ENCODE peak calls at places on chromosomes 16 and 17, in nine cellular contexts. R, I, D, K, S, H, Y, M and T are unnamed samples. For H3K4me1, the result is how much of the 10 kb centered on the place peaks cover.

GRCh38 chr17:80931421-80932265 is 60.0 kb upstream of the CHMP6 start:
- DNase-seq in M (no peak), D (no peak), R (no peak), H (peak), Y (no peak), I (no peak), S (peak), K (no peak), T (no peak)

GRCh38 chr16:48462146-48462740 is 77.0 kb upstream of the SIAH1 start:
- DNase-seq in S (no peak), M (no peak), K (no peak), Y (no peak), H (no peak), D (peak), R (no peak), I (no peak), T (no peak)

GRCh38 chr16:85650864-85651811 is 37.6 kb downstream of the GINS2 start:
- DNase-seq in D (no peak), R (no peak), Y (no peak), M (no peak), H (no peak), S (peak), K (peak), I (peak), T (peak)

GRCh38 chr17:47267354-47267828 is 13.8 kb downstream of the ITGB3 start:
- DNase-seq in Y (no peak), D (no peak), K (no peak), R (no peak), I (no peak), S (no peak), M (peak), H (peak), T (no peak)

GRCh38 chr16:11211977-11212818 is 43.8 kb downstream of the SOCS1 start:
- DNase-seq in I (no peak), H (no peak), M (no peak), S (no peak), Y (no peak), R (no peak), K (no peak), D (no peak), T (no peak)

GRCh38 chr16:12801511-12802042 is 2.1 kb downstream of the CPPED1 start:
- DNase-seq in R (peak), Y (no peak), I (no peak), K (no peak), H (peak), D (no peak), S (no peak), M (peak), T (peak)

GRCh38 chr17:18004345-18004744 is 31.7 kb downstream of the DRC3 start:
- DNase-seq in K (no peak), S (no peak), R (no peak), H (peak), I (no peak), M (no peak), D (no peak), Y (no peak), T (no peak)

GRCh38 chr16:89170346-89171215 is 967 bp upstream of the CDH15 start:
- DNase-seq in K (peak), Y (no peak), I (no peak), S (peak), M (no peak), H (no peak), R (no peak), D (no peak), T (peak)

GRCh38 chr16:59385953-59386352 is 651.8 kb upstream of the GOT2 start:
- DNase-seq in S (no peak), M (no peak), I (no peak), Y (no peak), R (no peak), H (peak), D (no peak), K (no peak), T (peak)

GRCh38 chr16:57938936-57939871 is 31.7 kb downstream of the CNGB1 start:
- DNase-seq in S (no peak), D (peak), H (peak), Y (no peak), K (peak), R (no peak), M (peak), I (peak), T (no peak)

GRCh38 chr17:3977387-3977786 is 13.2 kb upstream of the ATP2A3 start:
- DNase-seq in D (no peak), M (no peak), S (peak), R (no peak), K (no peak), H (no peak), Y (no peak), I (no peak), T (no peak)

GRCh38 chr16:3292604-3293003 is 9.3 kb downstream of the ZNF263 start:
- DNase-seq in H (peak), D (no peak), S (no peak), Y (no peak), K (no peak), R (no peak), M (no peak), I (no peak), T (no peak)

GRCh38 chr16:30923554-30924085 is at the start of gene FBXL19:
- DNase-seq in H (no peak), Y (no peak), M (no peak), S (peak), K (no peak), R (no peak), I (peak), D (no peak), T (peak)

GRCh38 chr17:19411641-19412040 is 609 bp downstream of the RNF112 start:
- DNase-seq in M (no peak), K (no peak), I (no peak), R (no peak), D (no peak), Y (no peak), S (no peak), H (no peak), T (no peak)

GRCh38 chr16:700684-701584 is 4.7 kb downstream of the FBXL16 start:
- DNase-seq in I (no peak), S (no peak), H (no peak), R (peak), D (no peak), K (no peak), Y (no peak), M (no peak), T (no peak)

GRCh38 chr17:74149597-74150427 is 53.7 kb upstream of the RPL38 start:
- DNase-seq in R (no peak), I (no peak), S (no peak), Y (peak), H (no peak), K (no peak), M (no peak), D (no peak), T (no peak)

GRCh38 chr17:38982858-38983746 is 15.9 kb upstream of the FBXO47 start:
- DNase-seq in I (peak), K (peak), R (peak), H (peak), D (peak), Y (no peak), M (peak), S (no peak), T (no peak)

GRCh38 chr16:29675811-29676643 is 3.0 kb upstream of the QPRT start:
- DNase-seq in Y (no peak), H (peak), M (peak), R (peak), I (no peak), K (no peak), S (no peak), D (peak), T (no peak)

GRCh38 chr16:53098526-53099317 is 43.9 kb downstream of the CHD9 start:
- DNase-seq in R (peak), H (peak), M (peak), I (peak), D (peak), S (peak), Y (peak), K (peak), T (peak)

GRCh38 chr16:57694556-57695377 is at the start of gene DRC7:
- DNase-seq in R (peak), D (peak), Y (no peak), M (peak), I (no peak), S (peak), H (peak), K (peak), T (peak)

GRCh38 chr16:69253796-69254426 is 57.2 kb upstream of the VPS4A start:
- DNase-seq in M (no peak), R (no peak), K (no peak), Y (no peak), S (no peak), H (no peak), I (peak), D (no peak), T (no peak)

GRCh38 chr17:81059026-81059425 is 24.1 kb downstream of the BAIAP2 start:
- DNase-seq in K (no peak), H (no peak), D (no peak), R (no peak), S (no peak), Y (no peak), I (no peak), M (no peak), T (no peak)

GRCh38 chr16:2429771-2430663 is 770 bp downstream of the CCNF start:
- DNase-seq in R (peak), S (no peak), D (peak), H (peak), K (no peak), Y (no peak), M (peak), I (no peak), T (no peak)

GRCh38 chr17:46995841-46996571 is 17.0 kb upstream of the RPRML start:
- DNase-seq in D (no peak), R (no peak), S (no peak), K (no peak), Y (no peak), M (no peak), H (peak), I (no peak), T (no peak)

GRCh38 chr17:69404398-69404797 is 10.1 kb upstream of the MAP2K6 start:
- DNase-seq in K (no peak), S (no peak), D (no peak), M (no peak), Y (no peak), H (peak), R (no peak), I (no peak), T (no peak)

GRCh38 chr17:80971704-80972304 is 19.8 kb upstream of the CHMP6 start:
- DNase-seq in M (no peak), I (no peak), Y (no peak), H (no peak), K (no peak), D (no peak), S (no peak), R (no peak), T (no peak)

GRCh38 chr17:75695830-75696271 is 25.4 kb upstream of the ITGB4 start:
- DNase-seq in I (no peak), D (no peak), Y (no peak), S (no peak), K (peak), M (no peak), H (no peak), R (no peak), T (no peak)

GRCh38 chr16:2773188-2773968 is 3.7 kb downstream of the ELOB start:
- DNase-seq in M (no peak), H (peak), D (no peak), S (no peak), Y (no peak), I (no peak), K (no peak), R (no peak), T (no peak)

GRCh38 chr16:66520406-66521194 is 29.3 kb downstream of the TK2 start:
- DNase-seq in Y (no peak), D (no peak), H (no peak), R (no peak), M (no peak), I (no peak), K (no peak), S (no peak), T (no peak)
- H3K4me1 ChIP-seq in Y (half or more), D (under half), H (under half), R (half or more), M (under half), I (under half), K (half or more), S (under half), T (half or more)

DNA sequence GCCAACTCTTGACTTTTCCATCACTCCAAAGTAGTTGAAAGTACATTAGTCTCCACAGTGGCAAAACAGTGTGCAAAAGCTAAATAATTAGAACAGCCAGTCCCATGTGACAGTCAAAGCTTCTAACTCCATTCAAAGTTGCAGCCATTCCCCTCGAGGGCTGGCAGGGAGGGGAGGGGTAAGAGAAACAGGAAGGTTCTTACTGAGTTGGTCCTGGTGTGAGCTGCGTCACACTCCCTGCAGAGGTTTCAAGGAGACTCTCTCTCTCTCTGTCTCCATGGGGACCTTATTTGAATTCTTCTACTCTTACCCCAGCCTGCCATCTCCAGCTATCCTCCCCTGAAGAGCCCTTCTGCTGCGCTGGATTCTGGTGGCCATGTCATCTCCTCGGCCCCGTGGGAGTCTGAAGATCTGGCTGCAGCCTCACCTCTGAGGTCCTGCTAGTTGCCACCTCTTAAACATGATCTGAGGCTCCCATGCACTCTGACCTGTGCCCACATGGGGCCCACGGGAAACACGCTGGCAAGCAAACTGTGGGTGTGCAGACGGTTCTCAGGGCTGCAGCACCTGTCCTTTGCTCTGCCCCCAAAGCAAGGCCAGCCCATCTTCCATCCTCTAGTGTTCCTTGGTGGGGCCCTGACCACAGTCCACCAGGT is 23.3 kb upstream of the STH start:
- DNase-seq in H (no peak), Y (no peak), D (no peak), I (no peak), M (no peak), K (no peak), S (no peak), R (no peak), T (no peak)
- H3K4me3 ChIP-seq in H (no peak), Y (no peak), D (no peak), I (no peak), M (no peak), K (no peak), S (no peak), R (no peak), T (no peak)

GRCh38 chr16:35463358-35463757 is 2003.9 kb downstream of the TP53TG3F start:
- DNase-seq in D (no peak), M (no peak), K (no peak), I (no peak), R (no peak), H (no peak), Y (no peak), S (no peak), T (no peak)
- TF ChIP-seq POLR2A in D (no peak), M (no peak), K (no peak), I (no peak), R (no peak), H (no peak), Y (no peak), S (no peak), T (no peak)

GRCh38 chr17:57606111-57606875 is 138.8 kb downstream of the CCDC182 start:
- DNase-seq in K (no peak), Y (peak), D (no peak), S (no peak), M (no peak), H (no peak), I (no peak), R (no peak), T (peak)

GRCh38 chr17:57603541-57603940 is 141.6 kb downstream of the CCDC182 start:
- DNase-seq in M (no peak), K (peak), Y (peak), S (no peak), I (no peak), D (no peak), H (no peak), R (no peak), T (peak)

GRCh38 chr17:57603978-57604377 is 141.1 kb downstream of the CCDC182 start:
- DNase-seq in K (peak), D (no peak), H (no peak), S (no peak), M (no peak), R (no peak), I (no peak), Y (peak), T (no peak)

GRCh38 chr17:57605734-57606105 is 139.4 kb downstream of the CCDC182 start:
- DNase-seq in R (no peak), Y (no peak), S (no peak), K (no peak), I (no peak), H (no peak), M (no peak), D (no peak), T (no peak)

DNA sequence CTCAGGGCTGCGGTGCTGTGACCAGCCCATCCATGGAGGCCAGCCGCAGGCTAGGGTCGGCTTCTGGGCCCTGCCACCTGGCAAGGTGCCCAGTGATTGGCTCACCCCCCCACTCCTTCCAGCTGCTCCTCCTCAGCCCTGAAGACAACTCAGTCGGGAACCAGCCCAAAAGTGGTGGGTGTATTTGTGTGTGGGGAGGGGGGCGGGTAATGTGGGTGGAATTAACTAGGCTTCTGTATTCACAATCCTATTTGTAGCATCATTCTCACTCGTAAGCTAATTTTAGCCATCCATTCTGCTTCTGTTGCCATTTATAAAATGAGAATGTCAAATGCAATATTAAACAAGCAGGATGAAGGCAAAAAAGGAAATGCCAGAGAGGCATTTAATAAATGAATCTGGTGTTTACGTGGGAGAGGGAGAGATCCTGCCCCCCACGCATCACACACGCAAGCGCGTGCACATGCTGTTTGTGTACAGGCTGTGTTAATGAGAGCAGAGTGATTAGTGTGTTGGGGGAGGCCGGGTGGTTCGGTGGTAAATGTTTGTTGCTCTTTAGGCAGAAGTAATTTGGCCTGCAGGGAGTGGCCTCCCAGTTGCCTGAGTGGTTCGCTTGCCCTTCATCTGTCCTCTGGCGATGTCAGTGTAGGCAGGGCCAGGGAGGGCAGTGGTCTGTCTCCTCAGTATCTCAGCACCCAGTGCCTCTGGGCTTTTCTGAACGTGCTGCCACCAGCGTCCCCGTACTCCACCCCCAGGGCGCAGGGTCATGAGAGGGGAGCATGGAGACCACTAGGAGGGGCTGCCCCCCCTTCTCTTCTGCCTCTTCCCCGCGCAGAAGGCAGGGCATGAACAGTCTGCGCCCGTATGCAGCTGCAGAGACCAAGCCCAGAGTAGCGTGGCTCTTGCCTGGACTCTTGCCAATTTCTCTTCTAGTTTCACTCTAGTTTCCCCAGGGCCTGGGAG is 140.0 kb downstream of the CCDC182 start:
- DNase-seq in I (peak), K (peak), M (no peak), D (no peak), R (no peak), H (peak), Y (peak), S (no peak), T (peak)
- H3K4me1 ChIP-seq in I (under half), K (under half), M (under half), D (under half), R (under half), H (under half), Y (under half), S (under half), T (half or more)

DNA sequence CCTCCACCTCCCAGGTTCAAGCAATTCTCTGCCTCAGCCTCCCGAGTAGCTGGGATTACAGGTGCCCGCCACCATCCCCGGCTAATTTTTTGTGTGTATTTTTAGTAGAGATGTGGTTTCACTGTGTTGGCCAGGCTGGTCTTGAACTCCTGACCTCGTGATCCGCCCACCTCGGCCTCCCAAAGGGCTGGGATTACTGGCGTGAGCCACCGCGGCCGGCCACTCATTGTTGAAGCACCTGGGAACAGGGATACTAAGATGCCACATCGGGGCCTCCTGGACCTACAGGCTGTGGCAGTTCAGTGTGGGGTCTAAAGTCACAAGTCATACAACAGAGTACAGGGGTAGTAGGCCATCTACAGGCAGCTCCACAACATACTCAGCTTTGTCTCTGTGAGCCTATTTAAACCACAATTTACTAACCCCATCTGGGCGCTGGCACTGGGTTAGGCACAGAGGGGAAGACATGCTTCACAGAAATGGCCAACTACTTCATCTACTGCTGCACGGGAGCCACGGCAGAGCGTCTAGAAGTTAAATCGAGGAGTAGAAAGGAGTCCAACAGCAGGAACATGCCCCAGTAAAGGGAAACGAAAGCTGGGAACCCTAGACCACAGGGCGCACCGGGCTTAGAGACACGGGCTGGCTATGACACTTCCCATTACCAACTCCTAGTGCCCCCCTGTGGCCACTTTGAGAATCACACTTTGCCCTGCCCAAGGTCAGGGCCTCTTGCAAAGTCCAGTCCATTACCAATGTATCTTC is 4.3 kb downstream of the VAMP2 start:
- DNase-seq in R (peak), D (peak), M (peak), I (peak), S (peak), H (peak), Y (peak), K (peak), T (peak)
- H3K4me3 ChIP-seq in R (no peak), D (no peak), M (no peak), I (no peak), S (no peak), H (no peak), Y (no peak), K (no peak), T (no peak)

GRCh38 chr17:77109159-77110005 is 31.4 kb upstream of the SEC14L1 start:
- DNase-seq in Y (no peak), R (no peak), I (no peak), K (no peak), S (no peak), D (no peak), H (no peak), M (no peak), T (no peak)
- TF ChIP-seq POLR2A in Y (no peak), R (no peak), I (no peak), K (no peak), S (no peak), D (no peak), H (no peak), M (no peak), T (no peak)

GRCh38 chr17:77610518-77610893 is 348.0 kb upstream of the TNRC6C start:
- DNase-seq in M (no peak), H (no peak), D (no peak), I (no peak), K (no peak), S (no peak), Y (peak), R (no peak), T (no peak)
- H3K4me1 ChIP-seq in M (under half), H (under half), D (under half), I (under half), K (under half), S (under half), Y (under half), R (under half), T (under half)